ENCODE peak calls at places on chromosomes 7 and 10, in five cellular contexts. C is GM12892, T is H1, G is GM12891, M is Panc1. F is an unnamed sample.

GRCh38 chr10:126252884-126253612 is 135.2 kb downstream of the ADAM12 start:
- DNase-seq in C (no peak), T (no peak), G (no peak), M (peak), F (no peak)

GRCh38 chr7:83794834-83795233 is 145.9 kb upstream of the SEMA3E start:
- DNase-seq in C (no peak), T (no peak), G (no peak), M (no peak), F (no peak)

GRCh38 chr7:38311329-38311937 is 38.0 kb upstream of the TARP start:
- DNase-seq in C (peak), T (no peak), G (peak), M (no peak), F (no peak)

GRCh38 chr10:74371696-74372095 is 220.7 kb downstream of the ADK start:
- DNase-seq in C (no peak), T (no peak), G (no peak), M (no peak), F (no peak)

GRCh38 chr7:617614-618538 is 98.2 kb upstream of the PDGFA start:
- DNase-seq in C (no peak), T (no peak), G (no peak), M (no peak), F (no peak)

GRCh38 chr7:131882321-131882720 is 325.9 kb upstream of the PODXL start:
- DNase-seq in C (no peak), T (no peak), G (no peak), M (no peak), F (no peak)

GRCh38 chr10:45001382-45002148 is 842 bp downstream of the ZNF22 start:
- DNase-seq in C (no peak), T (no peak), G (peak), M (peak), F (peak)

GRCh38 chr7:14195079-14195478 is 205.6 kb upstream of the ETV1 start:
- DNase-seq in C (no peak), T (no peak), G (no peak), M (no peak), F (no peak)

GRCh38 chr10:30671011-30671616 is 41.6 kb upstream of the LYZL2 start:
- DNase-seq in C (no peak), T (peak), G (peak), M (peak), F (no peak)

GRCh38 chr7:90346326-90347125 is at the start of gene GTPBP10:
- DNase-seq in C (peak), T (peak), G (peak), M (peak), F (peak)

GRCh38 chr10:97270523-97271154 is 21.8 kb downstream of the ARHGAP19 start:
- DNase-seq in C (no peak), T (no peak), G (no peak), M (no peak), F (no peak)

GRCh38 chr10:89337493-89337892 is 9.7 kb downstream of the IFIT3 start:
- DNase-seq in C (no peak), T (no peak), G (no peak), M (no peak), F (no peak)

GRCh38 chr7:32479574-32480200 is 10.5 kb downstream of the LSM5 start:
- DNase-seq in C (no peak), T (no peak), G (no peak), M (no peak), F (no peak)

GRCh38 chr10:112389147-112389822 is 15.4 kb downstream of the ACSL5 start:
- DNase-seq in C (no peak), T (no peak), G (no peak), M (peak), F (peak)
- TF ChIP-seq POLR2AphosphoS5 in C (no peak), T (no peak), G (no peak), M (no peak), F (no peak)

DNA sequence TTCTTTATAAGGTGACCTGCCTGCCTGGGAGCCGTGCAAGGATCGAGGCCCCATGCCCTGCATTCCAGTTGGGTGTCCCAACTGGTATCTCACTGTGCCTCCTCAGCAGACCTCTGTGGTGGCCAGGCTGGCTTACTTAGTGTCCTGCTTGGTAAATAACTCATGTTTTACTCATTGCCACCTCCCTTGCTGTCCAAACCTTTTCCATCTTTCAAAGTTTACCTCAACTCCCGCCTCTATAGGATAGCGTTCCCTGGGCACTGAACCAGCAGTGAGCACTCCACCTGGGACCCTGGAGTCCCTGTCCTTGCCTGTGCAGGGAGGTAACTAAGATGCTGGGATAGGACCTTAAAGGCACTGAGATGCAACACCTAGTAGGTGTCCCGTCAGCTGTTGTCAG is 33.6 kb downstream of the SLC18A2 start:
- DNase-seq in C (no peak), T (no peak), G (no peak), M (no peak), F (no peak)
- TF ChIP-seq POLR2AphosphoS5 in C (no peak), T (peak), G (no peak), M (no peak), F (no peak)

DNA sequence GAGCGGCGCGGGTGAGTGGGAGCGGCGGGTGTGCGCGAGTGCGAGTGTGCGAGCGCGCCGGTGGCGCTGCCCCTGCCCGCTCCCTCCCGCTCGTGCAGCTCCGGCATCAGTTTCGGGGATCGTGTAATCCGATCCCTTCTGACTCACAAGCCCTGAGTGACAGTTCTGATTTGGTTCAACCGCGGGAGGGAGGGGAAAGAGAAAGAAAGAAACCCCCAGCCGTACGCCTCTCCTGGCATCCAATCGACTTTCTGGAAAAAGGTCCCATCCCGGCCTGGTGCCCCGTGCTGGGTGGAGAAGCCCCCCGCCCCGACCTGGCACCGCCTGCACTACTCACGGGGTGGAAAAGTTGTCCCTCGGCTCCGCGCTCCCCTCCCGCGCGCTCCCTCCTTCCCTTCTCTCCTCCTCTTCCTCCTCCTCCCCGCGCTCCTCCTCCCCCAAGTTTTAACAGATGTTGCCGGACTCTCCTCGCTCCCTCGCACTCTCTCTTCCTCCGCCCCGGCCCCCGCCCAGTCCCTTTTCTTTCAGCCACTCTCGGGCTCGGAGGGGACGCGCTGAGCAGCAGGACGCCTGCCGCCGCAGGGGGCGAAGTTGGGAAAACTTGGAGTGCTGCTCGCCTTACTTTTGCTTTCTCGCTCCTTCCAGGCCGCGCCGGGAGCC is at the start of gene GLI3:
- DNase-seq in C (peak), T (no peak), G (peak), M (no peak), F (peak)
- TF ChIP-seq POLR2AphosphoS5 in C (no peak), T (no peak), G (no peak), M (no peak), F (peak)

GRCh38 chr7:28758186-28758585 is 199.9 kb downstream of the TRIL start:
- DNase-seq in C (no peak), T (no peak), G (no peak), M (no peak), F (no peak)
- TF ChIP-seq POLR2AphosphoS5 in C (no peak), T (no peak), G (no peak), M (no peak), F (no peak)

GRCh38 chr7:44313016-44313415 is 12.4 kb downstream of the CAMK2B start:
- DNase-seq in C (no peak), T (no peak), G (no peak), M (no peak), F (peak)

GRCh38 chr7:44310221-44310848 is 15.1 kb downstream of the CAMK2B start:
- DNase-seq in C (no peak), T (no peak), G (no peak), M (no peak), F (peak)

GRCh38 chr7:44315504-44315903 is 9.9 kb downstream of the CAMK2B start:
- DNase-seq in C (no peak), T (no peak), G (no peak), M (no peak), F (no peak)

GRCh38 chr7:44311561-44312495 is 13.6 kb downstream of the CAMK2B start:
- DNase-seq in C (no peak), T (no peak), G (no peak), M (no peak), F (peak)

GRCh38 chr7:44313621-44314031 is 11.8 kb downstream of the CAMK2B start:
- DNase-seq in C (no peak), T (no peak), G (no peak), M (no peak), F (peak)
- TF ChIP-seq POLR2AphosphoS5 in C (no peak), T (no peak), G (no peak), M (no peak), F (no peak)